ENCODE peak calls at places on chromosome 14, in ten cellular contexts. U is MG63; E is chondrocyte; T is progenitor cell of endocrine pancreas; X is DMS153; Q is NCI-H510A treated with DMSO at 0.1 percent for 48 hours; K is heart right ventricle; Z is NCI-H146; C is activated gamma-delta T cell treated with anti-CD3 and anti-CD28 coated beads, Interleukin-2, amount 50 U/mL, for 16 hours; W is CD8-positive, alpha-beta T cell. D is an unnamed sample.

GRCh38 chr14:78403278-78403815 is 233.2 kb downstream of the NRXN3 start:
- DNase-seq in Q (no peak), X (no peak), T (no peak), C (no peak), W (no peak), U (no peak), E (no peak), K (no peak), Z (no peak), D (no peak)

GRCh38 chr14:21496453-21496852 is 14.7 kb downstream of the METTL3 start:
- DNase-seq in Z (no peak), Q (no peak), T (no peak), W (no peak), X (no peak), U (no peak), E (no peak), K (no peak), C (no peak), D (no peak)

GRCh38 chr14:54738009-54738408 is 164.6 kb downstream of the GCH1 start:
- DNase-seq in W (no peak), Q (peak), T (no peak), Z (no peak), C (no peak), K (no peak), E (no peak), U (no peak), X (peak), D (peak)

GRCh38 chr14:98901511-98902205 is 370.3 kb downstream of the BCL11B start:
- DNase-seq in U (no peak), K (no peak), T (no peak), Z (no peak), Q (no peak), W (no peak), E (no peak), X (no peak), C (no peak), D (no peak)

GRCh38 chr14:59464651-59465569 is at the start of gene GPR135:
- DNase-seq in T (peak), E (peak), X (peak), U (no peak), W (peak), K (peak), C (peak), Q (peak), Z (peak), D (no peak)

GRCh38 chr14:61258985-61259384 is 22.2 kb downstream of the TMEM30B start:
- DNase-seq in Q (no peak), E (no peak), W (no peak), X (no peak), T (no peak), C (no peak), Z (no peak), K (no peak), U (no peak), D (no peak)

GRCh38 chr14:105601360-105602242 is 75.2 kb downstream of the TMEM121 start:
- DNase-seq in U (no peak), X (no peak), K (no peak), C (no peak), E (peak), T (no peak), Q (no peak), Z (no peak), W (no peak), D (no peak)

GRCh38 chr14:58283730-58284129 is 14.6 kb upstream of the ARID4A start:
- DNase-seq in Q (no peak), Z (no peak), U (no peak), W (no peak), X (no peak), T (no peak), C (no peak), K (no peak), E (no peak), D (no peak)

GRCh38 chr14:24700511-24700910 is 66.5 kb upstream of the GZMB start:
- DNase-seq in X (no peak), T (no peak), K (no peak), Z (no peak), W (no peak), E (no peak), Q (no peak), U (no peak), C (no peak), D (no peak)

GRCh38 chr14:40417777-40418401 is 985.7 kb upstream of the FBXO33 start:
- DNase-seq in T (peak), W (no peak), U (no peak), K (no peak), C (no peak), Q (peak), X (no peak), Z (peak), E (no peak), D (no peak)

GRCh38 chr14:23364164-23364571 is 804 bp downstream of the EFS start:
- DNase-seq in T (no peak), X (peak), Z (no peak), E (no peak), K (no peak), W (no peak), Q (no peak), C (no peak), U (peak), D (no peak)

GRCh38 chr14:69473271-69473670 is 11.3 kb upstream of the PLEKHD1 start:
- DNase-seq in C (no peak), Z (no peak), Q (no peak), E (no peak), U (no peak), W (no peak), X (no peak), T (no peak), K (no peak), D (no peak)

GRCh38 chr14:97025722-97026121 is 228.5 kb downstream of the VRK1 start:
- DNase-seq in U (no peak), E (no peak), T (peak), W (no peak), Z (peak), K (no peak), Q (no peak), C (no peak), X (no peak), D (no peak)

GRCh38 chr14:69519253-69519661 is 34.7 kb downstream of the PLEKHD1 start:
- DNase-seq in E (no peak), U (no peak), T (no peak), Z (no peak), K (no peak), X (no peak), W (no peak), Q (no peak), C (no peak), D (no peak)

GRCh38 chr14:68011629-68012028 is 192.1 kb downstream of the RAD51B start:
- DNase-seq in K (no peak), C (no peak), Z (no peak), X (no peak), U (no peak), T (no peak), E (no peak), Q (no peak), W (no peak), D (no peak)

GRCh38 chr14:63513756-63514155 is 29.4 kb downstream of the PPP2R5E start:
- DNase-seq in Q (no peak), W (no peak), T (no peak), C (no peak), K (no peak), X (no peak), E (no peak), U (no peak), Z (no peak), D (no peak)

GRCh38 chr14:101969480-101969879 is 5.1 kb downstream of the DYNC1H1 start:
- DNase-seq in C (no peak), X (no peak), U (no peak), Q (no peak), Z (no peak), T (no peak), E (no peak), W (no peak), K (no peak), D (no peak)

D was measured in keratinocyte.